ENCODE peak calls at places on chromosomes 2 and 18, in eight cellular contexts. One of them, this sample, is unnamed.

GRCh38 chr2:108460345-108461037 is 11.5 kb downstream of the GCC2 start:
- DNase-seq in IMR-90: no peak
- DNase-seq in HCT116: no peak
- DNase-seq in Peyer's patch: no peak
- DNase-seq in tibial nerve: no peak
- DNase-seq in prostate gland: no peak
- DNase-seq in heart left ventricle: no peak
- DNase-seq in transverse colon: no peak
- DNase-seq in this sample: no peak

GRCh38 chr2:15058015-15058414 is 425.5 kb downstream of the LRATD1 start:
- DNase-seq in prostate gland: no peak
- DNase-seq in HCT116: peak; percentile 12
- DNase-seq in heart left ventricle: no peak
- DNase-seq in transverse colon: no peak
- DNase-seq in tibial nerve: no peak
- DNase-seq in Peyer's patch: no peak
- DNase-seq in IMR-90: no peak
- DNase-seq in this sample: no peak

GRCh38 chr2:119283873-119284331 is 60.3 kb downstream of the STEAP3 start:
- DNase-seq in Peyer's patch: no peak
- DNase-seq in IMR-90: peak; percentile 80
- DNase-seq in tibial nerve: no peak
- DNase-seq in prostate gland: peak; percentile 95
- DNase-seq in transverse colon: peak; percentile 24
- DNase-seq in HCT116: no peak
- DNase-seq in heart left ventricle: peak; percentile 75
- DNase-seq in this sample: peak; percentile 48

GRCh38 chr2:238950551-238950950 is 102.7 kb downstream of the TWIST2 start:
- DNase-seq in transverse colon: no peak
- DNase-seq in IMR-90: no peak
- DNase-seq in heart left ventricle: peak; percentile 10
- DNase-seq in HCT116: no peak
- DNase-seq in tibial nerve: peak; percentile 8
- DNase-seq in prostate gland: peak; percentile 3
- DNase-seq in Peyer's patch: peak; percentile 34
- DNase-seq in this sample: peak; percentile 12

GRCh38 chr2:34734042-34734441 is 1134.9 kb upstream of the FAM98A start:
- DNase-seq in heart left ventricle: no peak
- DNase-seq in Peyer's patch: no peak
- DNase-seq in IMR-90: no peak
- DNase-seq in prostate gland: no peak
- DNase-seq in HCT116: no peak
- DNase-seq in transverse colon: no peak
- DNase-seq in tibial nerve: no peak
- DNase-seq in this sample: no peak

GRCh38 chr18:76398899-76399612 is 96.0 kb downstream of the ZNF516 start:
- DNase-seq in heart left ventricle: peak; percentile 77
- DNase-seq in HCT116: peak; percentile 34
- DNase-seq in prostate gland: peak; percentile 79
- DNase-seq in IMR-90: peak; percentile 77
- DNase-seq in Peyer's patch: peak; percentile 85
- DNase-seq in tibial nerve: peak; percentile 85
- DNase-seq in transverse colon: peak; percentile 81
- DNase-seq in this sample: peak; percentile 94

GRCh38 chr2:8663997-8664396 is 17.9 kb upstream of the ID2 start:
- DNase-seq in prostate gland: no peak
- DNase-seq in tibial nerve: no peak
- DNase-seq in Peyer's patch: no peak
- DNase-seq in HCT116: no peak
- DNase-seq in heart left ventricle: no peak
- DNase-seq in IMR-90: no peak
- DNase-seq in transverse colon: no peak
- DNase-seq in this sample: no peak

GRCh38 chr2:13201924-13202323 is 485.2 kb downstream of the TRIB2 start:
- DNase-seq in HCT116: no peak
- DNase-seq in heart left ventricle: no peak
- DNase-seq in prostate gland: no peak
- DNase-seq in tibial nerve: no peak
- DNase-seq in IMR-90: no peak
- DNase-seq in transverse colon: no peak
- DNase-seq in Peyer's patch: no peak
- DNase-seq in this sample: no peak

GRCh38 chr2:70663411-70663810 is 104.6 kb downstream of the ADD2 start:
- DNase-seq in IMR-90: no peak
- DNase-seq in prostate gland: no peak
- DNase-seq in transverse colon: no peak
- DNase-seq in Peyer's patch: no peak
- DNase-seq in tibial nerve: no peak
- DNase-seq in HCT116: no peak
- DNase-seq in heart left ventricle: no peak
- DNase-seq in this sample: no peak

GRCh38 chr2:171436307-171436706 is 2.3 kb downstream of the DCAF17 start:
- DNase-seq in tibial nerve: no peak
- DNase-seq in Peyer's patch: no peak
- DNase-seq in IMR-90: peak; percentile 94
- DNase-seq in heart left ventricle: no peak
- DNase-seq in prostate gland: no peak
- DNase-seq in HCT116: no peak
- DNase-seq in transverse colon: no peak
- DNase-seq in this sample: no peak

GRCh38 chr2:99833802-99834201 is 308.6 kb downstream of the AFF3 start:
- DNase-seq in prostate gland: no peak
- DNase-seq in tibial nerve: no peak
- DNase-seq in transverse colon: no peak
- DNase-seq in IMR-90: no peak
- DNase-seq in heart left ventricle: no peak
- DNase-seq in Peyer's patch: no peak
- DNase-seq in HCT116: no peak
- DNase-seq in this sample: no peak

GRCh38 chr2:99337164-99337930 is at the start of gene EIF5B:
- DNase-seq in prostate gland: peak; percentile 96
- DNase-seq in IMR-90: peak; percentile 95
- DNase-seq in Peyer's patch: peak; percentile 97
- DNase-seq in heart left ventricle: peak; percentile 98
- DNase-seq in transverse colon: peak; percentile 97
- DNase-seq in tibial nerve: peak; percentile 87
- DNase-seq in HCT116: peak; percentile 91
- DNase-seq in this sample: peak; percentile 97

GRCh38 chr2:71306762-71307161 is 24.8 kb upstream of the ZNF638 start:
- DNase-seq in HCT116: no peak
- DNase-seq in tibial nerve: no peak
- DNase-seq in IMR-90: no peak
- DNase-seq in prostate gland: no peak
- DNase-seq in Peyer's patch: no peak
- DNase-seq in transverse colon: no peak
- DNase-seq in heart left ventricle: peak; percentile 34
- DNase-seq in this sample: no peak

GRCh38 chr18:58194028-58194427 is 150.0 kb downstream of the NEDD4L start:
- DNase-seq in Peyer's patch: no peak
- DNase-seq in tibial nerve: no peak
- DNase-seq in heart left ventricle: no peak
- DNase-seq in prostate gland: no peak
- DNase-seq in HCT116: no peak
- DNase-seq in transverse colon: no peak
- DNase-seq in IMR-90: no peak
- DNase-seq in this sample: peak; percentile 49

GRCh38 chr2:28390241-28390856 is 2.3 kb upstream of the FOSL2 start:
- DNase-seq in heart left ventricle: peak; percentile 95
- DNase-seq in HCT116: peak; percentile 70
- DNase-seq in Peyer's patch: peak; percentile 92
- DNase-seq in transverse colon: peak; percentile 90
- DNase-seq in IMR-90: peak; percentile 91
- DNase-seq in prostate gland: peak; percentile 93
- DNase-seq in tibial nerve: peak; percentile 78
- DNase-seq in this sample: peak; percentile 88
- TF ChIP-seq CTCF in heart left ventricle: no peak
- TF ChIP-seq CTCF in HCT116: no peak
- TF ChIP-seq CTCF in Peyer's patch: no peak
- TF ChIP-seq CTCF in transverse colon: peak; percentile 61
- TF ChIP-seq CTCF in IMR-90: no peak
- TF ChIP-seq CTCF in prostate gland: peak; percentile 48
- TF ChIP-seq CTCF in tibial nerve: no peak
- TF ChIP-seq CTCF in this sample: no peak

GRCh38 chr2:74833418-74834233 is at the start of gene HK2:
- DNase-seq in HCT116: peak; percentile 68
- DNase-seq in prostate gland: peak; percentile 81
- DNase-seq in heart left ventricle: peak; percentile 89
- DNase-seq in tibial nerve: peak; percentile 26
- DNase-seq in transverse colon: peak; percentile 91
- DNase-seq in Peyer's patch: peak; percentile 92
- DNase-seq in IMR-90: peak; percentile 88
- DNase-seq in this sample: peak; percentile 96
- TF ChIP-seq POLR2A in HCT116: no peak
- TF ChIP-seq POLR2A in prostate gland: peak; percentile 90
- TF ChIP-seq POLR2A in heart left ventricle: peak; percentile 35
- TF ChIP-seq POLR2A in tibial nerve: peak; percentile 33
- TF ChIP-seq POLR2A in transverse colon: peak; percentile 91
- TF ChIP-seq POLR2A in Peyer's patch: peak; percentile 70
- TF ChIP-seq POLR2A in IMR-90: peak; percentile 89
- TF ChIP-seq POLR2A in this sample: peak; percentile 60

GRCh38 chr2:85846411-85846810 is 42.4 kb downstream of the ST3GAL5 start:
- DNase-seq in heart left ventricle: no peak
- DNase-seq in transverse colon: no peak
- DNase-seq in Peyer's patch: no peak
- DNase-seq in HCT116: no peak
- DNase-seq in tibial nerve: no peak
- DNase-seq in IMR-90: peak; percentile 91
- DNase-seq in prostate gland: no peak
- DNase-seq in this sample: no peak
- H3K36me3 ChIP-seq in heart left ventricle: peaks cover 83% of the 10 kb centered on the region
- H3K36me3 ChIP-seq in transverse colon: no peaks in the 10 kb centered on the region
- H3K36me3 ChIP-seq in Peyer's patch: no peaks in the 10 kb centered on the region
- H3K36me3 ChIP-seq in HCT116: no peaks in the 10 kb centered on the region
- H3K36me3 ChIP-seq in tibial nerve: peaks cover 97% of the 10 kb centered on the region
- H3K36me3 ChIP-seq in IMR-90: peaks cover 13% of the 10 kb centered on the region
- H3K36me3 ChIP-seq in prostate gland: no peaks in the 10 kb centered on the region
- H3K36me3 ChIP-seq in this sample: no peaks in the 10 kb centered on the region

DNA sequence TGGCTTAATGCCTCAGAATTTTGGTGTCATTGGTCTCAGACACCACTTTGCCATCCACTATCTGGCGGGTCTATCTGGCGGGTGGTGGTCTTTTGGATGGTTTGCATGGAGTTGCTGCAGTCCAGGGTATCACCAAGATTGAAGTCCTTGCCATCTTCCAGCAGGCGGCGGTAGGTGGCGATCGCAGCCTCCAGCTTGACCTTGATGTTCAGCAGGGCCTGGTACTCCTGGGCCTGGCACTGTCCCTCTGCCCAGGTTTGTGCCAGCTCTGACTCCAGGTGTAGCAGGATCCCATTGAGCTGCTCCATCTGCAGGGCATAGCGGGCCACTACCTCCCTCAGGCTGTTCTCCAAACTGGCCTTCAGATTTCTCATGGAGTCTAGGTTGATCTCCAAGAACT is 188.2 kb downstream of the MEMO1 start:
- DNase-seq in IMR-90: no peak
- DNase-seq in prostate gland: no peak
- DNase-seq in Peyer's patch: no peak
- DNase-seq in tibial nerve: no peak
- DNase-seq in heart left ventricle: no peak
- DNase-seq in transverse colon: no peak
- DNase-seq in HCT116: no peak
- DNase-seq in this sample: no peak
- TF ChIP-seq CTCF in IMR-90: no peak
- TF ChIP-seq CTCF in prostate gland: no peak
- TF ChIP-seq CTCF in Peyer's patch: no peak
- TF ChIP-seq CTCF in tibial nerve: no peak
- TF ChIP-seq CTCF in heart left ventricle: no peak
- TF ChIP-seq CTCF in transverse colon: no peak
- TF ChIP-seq CTCF in HCT116: no peak
- TF ChIP-seq CTCF in this sample: no peak

This sample was measured in testis.